ENCODE peak calls at places on chromosomes 2 and 18, in seven cellular contexts. One of them, this sample, is unnamed.

GRCh38 chr18:36378194-36378593 is 80.7 kb downstream of the FHOD3 start:
- DNase-seq in A549: no peak
- DNase-seq in GM12864: no peak
- DNase-seq in nephron progenitor cell: peak
- DNase-seq in CD8-positive, alpha-beta T cell: no peak
- DNase-seq in Calu3: no peak
- DNase-seq in neural progenitor cell: no peak
- DNase-seq in this sample: no peak

GRCh38 chr18:34493099-34493544 is 217.0 kb upstream of the DTNA start:
- DNase-seq in neural progenitor cell: peak
- DNase-seq in Calu3: peak
- DNase-seq in GM12864: no peak
- DNase-seq in A549: peak
- DNase-seq in nephron progenitor cell: peak
- DNase-seq in CD8-positive, alpha-beta T cell: no peak
- DNase-seq in this sample: peak

GRCh38 chr2:127421871-127422618 is 3.8 kb downstream of the PROC start:
- DNase-seq in Calu3: no peak
- DNase-seq in GM12864: no peak
- DNase-seq in neural progenitor cell: no peak
- DNase-seq in CD8-positive, alpha-beta T cell: no peak
- DNase-seq in A549: no peak
- DNase-seq in nephron progenitor cell: no peak
- DNase-seq in this sample: no peak

GRCh38 chr18:23640023-23640422 is 22.7 kb downstream of the ANKRD29 start:
- DNase-seq in nephron progenitor cell: no peak
- DNase-seq in CD8-positive, alpha-beta T cell: no peak
- DNase-seq in GM12864: no peak
- DNase-seq in A549: no peak
- DNase-seq in Calu3: no peak
- DNase-seq in neural progenitor cell: no peak
- DNase-seq in this sample: no peak

GRCh38 chr18:34222396-34223163 is 2.1 kb downstream of the NOL4 start:
- DNase-seq in GM12864: no peak
- DNase-seq in neural progenitor cell: peak
- DNase-seq in A549: no peak
- DNase-seq in CD8-positive, alpha-beta T cell: no peak
- DNase-seq in nephron progenitor cell: peak
- DNase-seq in Calu3: peak
- DNase-seq in this sample: peak

GRCh38 chr2:42142476-42143184 is 26.5 kb upstream of the EML4 start:
- DNase-seq in Calu3: no peak
- DNase-seq in nephron progenitor cell: no peak
- DNase-seq in neural progenitor cell: no peak
- DNase-seq in A549: peak
- DNase-seq in CD8-positive, alpha-beta T cell: no peak
- DNase-seq in GM12864: no peak
- DNase-seq in this sample: no peak

GRCh38 chr18:49861659-49862058 is 48.3 kb upstream of the ACAA2 start:
- DNase-seq in A549: no peak
- DNase-seq in Calu3: no peak
- DNase-seq in GM12864: no peak
- DNase-seq in CD8-positive, alpha-beta T cell: no peak
- DNase-seq in neural progenitor cell: peak
- DNase-seq in nephron progenitor cell: no peak
- DNase-seq in this sample: no peak

GRCh38 chr2:33354981-33355380 is 121.5 kb upstream of the RASGRP3 start:
- DNase-seq in CD8-positive, alpha-beta T cell: no peak
- DNase-seq in nephron progenitor cell: no peak
- DNase-seq in GM12864: no peak
- DNase-seq in Calu3: no peak
- DNase-seq in A549: no peak
- DNase-seq in neural progenitor cell: no peak
- DNase-seq in this sample: no peak

GRCh38 chr18:12239426-12239825 is 14.7 kb upstream of the CIDEA start:
- DNase-seq in A549: no peak
- DNase-seq in nephron progenitor cell: no peak
- DNase-seq in neural progenitor cell: no peak
- DNase-seq in GM12864: no peak
- DNase-seq in Calu3: no peak
- DNase-seq in CD8-positive, alpha-beta T cell: no peak
- DNase-seq in this sample: no peak

GRCh38 chr2:47654790-47655562 is 128.0 kb upstream of the MSH6 start:
- DNase-seq in nephron progenitor cell: no peak
- DNase-seq in neural progenitor cell: peak
- DNase-seq in A549: no peak
- DNase-seq in Calu3: no peak
- DNase-seq in CD8-positive, alpha-beta T cell: no peak
- DNase-seq in GM12864: peak
- DNase-seq in this sample: no peak

GRCh38 chr2:60735496-60736250 is 20.4 kb upstream of the PAPOLG start:
- DNase-seq in GM12864: no peak
- DNase-seq in neural progenitor cell: peak
- DNase-seq in nephron progenitor cell: peak
- DNase-seq in A549: no peak
- DNase-seq in CD8-positive, alpha-beta T cell: peak
- DNase-seq in Calu3: peak
- DNase-seq in this sample: peak

GRCh38 chr18:8011906-8012305 is 444.8 kb downstream of the PTPRM start:
- DNase-seq in nephron progenitor cell: no peak
- DNase-seq in CD8-positive, alpha-beta T cell: no peak
- DNase-seq in A549: no peak
- DNase-seq in Calu3: peak
- DNase-seq in neural progenitor cell: peak
- DNase-seq in GM12864: no peak
- DNase-seq in this sample: no peak

GRCh38 chr2:494853-495252 is 182.4 kb downstream of the TMEM18 start:
- DNase-seq in GM12864: no peak
- DNase-seq in nephron progenitor cell: no peak
- DNase-seq in CD8-positive, alpha-beta T cell: no peak
- DNase-seq in neural progenitor cell: no peak
- DNase-seq in Calu3: no peak
- DNase-seq in A549: no peak
- DNase-seq in this sample: no peak

GRCh38 chr2:128585706-128586105 is 267.0 kb upstream of the HS6ST1 start:
- DNase-seq in GM12864: no peak
- DNase-seq in neural progenitor cell: no peak
- DNase-seq in Calu3: no peak
- DNase-seq in nephron progenitor cell: no peak
- DNase-seq in CD8-positive, alpha-beta T cell: no peak
- DNase-seq in A549: no peak
- DNase-seq in this sample: no peak

GRCh38 chr2:113084249-113085000 is 16.7 kb downstream of the IL1F10 start:
- DNase-seq in neural progenitor cell: no peak
- DNase-seq in Calu3: peak
- DNase-seq in GM12864: no peak
- DNase-seq in A549: no peak
- DNase-seq in CD8-positive, alpha-beta T cell: no peak
- DNase-seq in nephron progenitor cell: no peak
- DNase-seq in this sample: no peak
- TF ChIP-seq CTCF in neural progenitor cell: peak
- TF ChIP-seq CTCF in Calu3: no peak
- TF ChIP-seq CTCF in GM12864: no peak
- TF ChIP-seq CTCF in A549: peak
- TF ChIP-seq CTCF in CD8-positive, alpha-beta T cell: no peak
- TF ChIP-seq CTCF in nephron progenitor cell: no peak
- TF ChIP-seq CTCF in this sample: no peak

DNA sequence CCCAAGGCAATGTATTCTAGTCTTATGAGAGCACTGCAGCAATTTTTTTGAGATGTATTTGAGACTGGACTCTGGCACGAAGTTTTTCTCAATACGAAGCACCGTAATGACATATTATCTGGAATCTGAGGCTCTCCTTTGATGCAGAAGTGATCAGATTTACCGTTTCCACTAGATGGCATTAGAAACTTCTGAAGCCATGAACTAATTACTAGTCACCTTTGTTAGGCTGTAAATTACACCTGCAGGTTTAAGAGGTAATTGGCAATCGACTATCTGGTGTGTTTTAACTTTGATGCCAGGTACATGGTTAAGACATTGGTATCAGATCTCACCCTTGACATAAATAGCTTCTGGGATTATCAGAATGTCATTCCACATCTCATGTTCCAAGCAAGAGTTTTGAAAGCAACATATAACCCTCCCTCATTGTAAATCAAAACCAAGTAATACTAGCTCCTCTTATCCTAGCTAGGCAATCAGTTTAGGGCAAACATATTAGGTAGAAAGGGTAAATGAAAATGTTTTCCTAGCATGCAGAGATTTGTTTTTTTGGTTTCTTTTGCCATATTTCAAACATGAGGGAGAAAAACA is 254.6 kb upstream of the SPRED2 start:
- DNase-seq in CD8-positive, alpha-beta T cell: no peak
- DNase-seq in nephron progenitor cell: no peak
- DNase-seq in GM12864: no peak
- DNase-seq in Calu3: no peak
- DNase-seq in A549: no peak
- DNase-seq in neural progenitor cell: no peak
- DNase-seq in this sample: no peak
- TF ChIP-seq CTCF in CD8-positive, alpha-beta T cell: no peak
- TF ChIP-seq CTCF in nephron progenitor cell: no peak
- TF ChIP-seq CTCF in GM12864: no peak
- TF ChIP-seq CTCF in Calu3: no peak
- TF ChIP-seq CTCF in A549: peak
- TF ChIP-seq CTCF in neural progenitor cell: peak
- TF ChIP-seq CTCF in this sample: peak

DNA sequence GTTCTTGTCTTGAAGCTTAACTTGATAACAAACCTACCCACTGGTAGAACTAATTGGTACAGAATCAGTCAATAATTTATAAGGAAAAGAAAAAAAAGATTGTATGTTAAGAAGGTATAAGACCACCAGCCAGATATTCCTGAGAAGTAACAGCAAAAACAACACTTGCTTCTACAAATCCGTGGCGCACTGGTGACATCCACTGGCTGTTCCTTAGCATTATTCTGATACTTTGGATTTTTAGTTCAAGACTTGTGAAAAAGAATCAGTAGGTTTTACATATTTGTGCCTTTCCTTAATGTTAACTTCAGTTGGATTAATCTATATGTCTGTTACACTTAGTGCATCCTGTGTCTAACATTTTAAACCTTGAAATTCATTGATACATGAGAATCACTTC is 141.8 kb downstream of the GRB14 start:
- DNase-seq in Calu3: peak
- DNase-seq in neural progenitor cell: peak
- DNase-seq in nephron progenitor cell: peak
- DNase-seq in A549: peak
- DNase-seq in GM12864: no peak
- DNase-seq in CD8-positive, alpha-beta T cell: no peak
- DNase-seq in this sample: peak
- TF ChIP-seq CTCF in Calu3: peak
- TF ChIP-seq CTCF in neural progenitor cell: peak
- TF ChIP-seq CTCF in nephron progenitor cell: peak
- TF ChIP-seq CTCF in A549: peak
- TF ChIP-seq CTCF in GM12864: no peak
- TF ChIP-seq CTCF in CD8-positive, alpha-beta T cell: no peak
- TF ChIP-seq CTCF in this sample: peak

GRCh38 chr2:70133521-70134348 is 46.5 kb downstream of the PCBP1 start:
- DNase-seq in CD8-positive, alpha-beta T cell: no peak
- DNase-seq in neural progenitor cell: no peak
- DNase-seq in A549: no peak
- DNase-seq in nephron progenitor cell: no peak
- DNase-seq in Calu3: no peak
- DNase-seq in GM12864: no peak
- DNase-seq in this sample: no peak

GRCh38 chr2:70127920-70128444 is 40.7 kb downstream of the PCBP1 start:
- DNase-seq in Calu3: no peak
- DNase-seq in neural progenitor cell: no peak
- DNase-seq in CD8-positive, alpha-beta T cell: no peak
- DNase-seq in GM12864: no peak
- DNase-seq in nephron progenitor cell: no peak
- DNase-seq in A549: no peak
- DNase-seq in this sample: no peak

GRCh38 chr2:70133127-70133452 is 45.8 kb downstream of the PCBP1 start:
- DNase-seq in Calu3: no peak
- DNase-seq in CD8-positive, alpha-beta T cell: no peak
- DNase-seq in neural progenitor cell: no peak
- DNase-seq in A549: no peak
- DNase-seq in GM12864: no peak
- DNase-seq in nephron progenitor cell: no peak
- DNase-seq in this sample: no peak

GRCh38 chr2:70132244-70133126 is 45.2 kb downstream of the PCBP1 start:
- DNase-seq in Calu3: peak
- DNase-seq in CD8-positive, alpha-beta T cell: peak
- DNase-seq in neural progenitor cell: no peak
- DNase-seq in A549: peak
- DNase-seq in nephron progenitor cell: no peak
- DNase-seq in GM12864: no peak
- DNase-seq in this sample: no peak
- TF ChIP-seq CTCF in Calu3: no peak
- TF ChIP-seq CTCF in CD8-positive, alpha-beta T cell: no peak
- TF ChIP-seq CTCF in neural progenitor cell: no peak
- TF ChIP-seq CTCF in A549: no peak
- TF ChIP-seq CTCF in nephron progenitor cell: no peak
- TF ChIP-seq CTCF in GM12864: no peak
- TF ChIP-seq CTCF in this sample: no peak